ENCODE peak calls at places on chromosome 4, in four cellular contexts. One of them, this sample, is unnamed.

GRCh38 chr4:181161669-181162068 is 1081.5 kb upstream of the TENM3 start:
- DNase-seq in uterus: no peak
- DNase-seq in aorta: no peak
- DNase-seq in upper lobe of right lung: no peak
- DNase-seq in this sample: no peak

GRCh38 chr4:186472948-186473347 is 82.4 kb downstream of the MTNR1A start:
- DNase-seq in upper lobe of right lung: no peak
- DNase-seq in aorta: no peak
- DNase-seq in uterus: no peak
- DNase-seq in this sample: no peak

GRCh38 chr4:1247811-1248261 is 1.1 kb downstream of the CTBP1 start:
- DNase-seq in aorta: no peak
- DNase-seq in upper lobe of right lung: no peak
- DNase-seq in uterus: no peak
- DNase-seq in this sample: no peak

GRCh38 chr4:56757270-56757746 is 64.2 kb downstream of the SPINK2 start:
- DNase-seq in aorta: no peak
- DNase-seq in upper lobe of right lung: no peak
- DNase-seq in uterus: no peak
- DNase-seq in this sample: no peak

GRCh38 chr4:81620442-81620841 is 148.7 kb upstream of the RASGEF1B start:
- DNase-seq in upper lobe of right lung: no peak
- DNase-seq in uterus: no peak
- DNase-seq in aorta: no peak
- DNase-seq in this sample: no peak

GRCh38 chr4:38161208-38162113 is 201.3 kb downstream of the PTTG2 start:
- DNase-seq in aorta: no peak
- DNase-seq in uterus: no peak
- DNase-seq in upper lobe of right lung: no peak
- DNase-seq in this sample: no peak

GRCh38 chr4:75142377-75142776 is 209.5 kb downstream of the PARM1 start:
- DNase-seq in aorta: no peak
- DNase-seq in upper lobe of right lung: no peak
- DNase-seq in uterus: no peak
- DNase-seq in this sample: no peak

GRCh38 chr4:188976644-188977115 is 837.4 kb downstream of the TRIML1 start:
- DNase-seq in aorta: no peak
- DNase-seq in upper lobe of right lung: no peak
- DNase-seq in uterus: no peak
- DNase-seq in this sample: no peak

This sample was measured in dorsolateral prefrontal cortex.